ENCODE peak calls at places on chromosomes 13 and 19, in five cellular contexts. U is effector CD4-positive, alpha-beta T cell; A is HL-60; X is breast epithelium; N is cardiac fibroblast. Q is an unnamed sample.
A peak's percentile ranks its signal among the peaks of the same experiment; 100 is the strongest.

GRCh38 chr13:74406439-74406838 is 272.2 kb upstream of the KLF12 start:
- DNase-seq in U (no peak), A (no peak), X (no peak), N (no peak), Q (no peak)

GRCh38 chr19:56350416-56351045 is 35.9 kb upstream of the ZSCAN5A start:
- DNase-seq in U (peak; percentile 29), A (peak; percentile 58), X (no peak), N (peak; percentile 61), Q (peak; percentile 64)

GRCh38 chr13:42796747-42797356 is 15.5 kb downstream of the FAM216B start:
- DNase-seq in U (no peak), A (no peak), X (no peak), N (no peak), Q (no peak)

GRCh38 chr13:51453959-51454703 is 1.3 kb upstream of the INTS6 start:
- DNase-seq in U (peak; percentile 14), A (peak; percentile 52), X (no peak), N (no peak), Q (peak; percentile 50)

GRCh38 chr19:44723952-44724319 is 24.6 kb upstream of the BCL3 start:
- DNase-seq in U (peak; percentile 66), A (peak; percentile 82), X (peak; percentile 87), N (peak; percentile 88), Q (peak; percentile 76)

GRCh38 chr13:20547479-20547908 is 19.5 kb upstream of the IFT88 start:
- DNase-seq in U (no peak), A (peak; percentile 20), X (no peak), N (no peak), Q (no peak)

GRCh38 chr13:51047434-51048165 is 63.5 kb downstream of the C13orf42 start:
- DNase-seq in U (no peak), A (no peak), X (no peak), N (no peak), Q (peak; percentile 24)

GRCh38 chr13:48741377-48741776 is 87.6 kb downstream of the CYSLTR2 start:
- DNase-seq in U (no peak), A (no peak), X (no peak), N (peak; percentile 50), Q (no peak)

GRCh38 chr19:11381535-11382369 is 2.4 kb downstream of the EPOR start:
- DNase-seq in U (peak; percentile 71), A (peak; percentile 92), X (no peak), N (peak; percentile 84), Q (peak; percentile 49)

GRCh38 chr13:27775943-27776342 is 16.3 kb upstream of the GSX1 start:
- DNase-seq in U (no peak), A (no peak), X (no peak), N (no peak), Q (no peak)

GRCh38 chr19:18589380-18590272 is 1.0 kb downstream of the REX1BD start:
- DNase-seq in U (peak; percentile 71), A (peak; percentile 74), X (peak; percentile 70), N (peak; percentile 66), Q (peak; percentile 43)

GRCh38 chr19:2722541-2723344 is 1.6 kb upstream of the DIRAS1 start:
- DNase-seq in U (no peak), A (peak; percentile 39), X (peak; percentile 66), N (peak; percentile 84), Q (no peak)

GRCh38 chr19:11479470-11480080 is 1.3 kb downstream of the ELAVL3 start:
- DNase-seq in U (no peak), A (no peak), X (no peak), N (peak; percentile 22), Q (no peak)

GRCh38 chr19:40223135-40223822 is 3.2 kb downstream of the CCNP start:
- DNase-seq in U (peak; percentile 14), A (no peak), X (no peak), N (no peak), Q (no peak)

GRCh38 chr13:80663788-80664187 is 322.9 kb upstream of the SPRY2 start:
- DNase-seq in U (no peak), A (no peak), X (no peak), N (no peak), Q (no peak)

GRCh38 chr19:15330801-15331418 is 1.4 kb downstream of the BRD4 start:
- DNase-seq in U (peak; percentile 2), A (no peak), X (no peak), N (peak; percentile 59), Q (peak; percentile 16)

GRCh38 chr13:50998326-50998725 is 88.7 kb downstream of the RNASEH2B start:
- DNase-seq in U (no peak), A (no peak), X (no peak), N (no peak), Q (no peak)

GRCh38 chr13:57672168-57672567 is 40.6 kb downstream of the PCDH17 start:
- DNase-seq in U (no peak), A (no peak), X (no peak), N (no peak), Q (no peak)

GRCh38 chr13:62512194-62513141 is 1096.8 kb upstream of the PCDH20 start:
- DNase-seq in U (no peak), A (peak; percentile 40), X (peak; percentile 20), N (peak; percentile 23), Q (peak; percentile 68)

GRCh38 chr19:58398545-58398944 is 3.1 kb downstream of the RNF225 start:
- DNase-seq in U (no peak), A (no peak), X (no peak), N (no peak), Q (no peak)

GRCh38 chr13:94311893-94312292 is 167.6 kb downstream of the DCT start:
- DNase-seq in U (no peak), A (no peak), X (no peak), N (no peak), Q (no peak)

GRCh38 chr13:34748561-34748960 is 193.5 kb upstream of the NBEA start:
- DNase-seq in U (no peak), A (no peak), X (no peak), N (peak; percentile 41), Q (no peak)

GRCh38 chr13:99990045-99990977 is 8.7 kb downstream of the ZIC2 start:
- DNase-seq in U (no peak), A (no peak), X (no peak), N (no peak), Q (no peak)

GRCh38 chr19:18708452-18709231 is 25.2 kb downstream of the CRTC1 start:
- DNase-seq in U (no peak), A (no peak), X (no peak), N (no peak), Q (no peak)

GRCh38 chr19:44891016-44891882 is at the start of gene TOMM40:
- DNase-seq in U (no peak), A (no peak), X (no peak), N (no peak), Q (no peak)

GRCh38 chr19:36030264-36031148 is 2.2 kb downstream of the CLIP3 start:
- DNase-seq in U (no peak), A (no peak), X (no peak), N (peak; percentile 51), Q (no peak)

GRCh38 chr19:50649433-50650391 is at the start of gene C19orf81:
- DNase-seq in U (no peak), A (no peak), X (no peak), N (peak; percentile 21), Q (no peak)

GRCh38 chr13:26230703-26231102 is 8.6 kb upstream of the RNF6 start:
- DNase-seq in U (no peak), A (no peak), X (no peak), N (no peak), Q (no peak)

Q was measured in AML-193.